ENCODE peak calls at places on chromosomes 5 and 9, in five cellular contexts. R is K562, H is WTC11, B is H1, C is GM12878. A is an unnamed sample.

GRCh38 chr5:157269165-157269671 is 3.3 kb downstream of the CYFIP2 start:
- DNase-seq in R (no peak), H (no peak), C (no peak), B (no peak), A (no peak)

GRCh38 chr9:33867747-33868429 is 50.9 kb downstream of the UBE2R2 start:
- DNase-seq in H (no peak), B (peak), C (no peak), R (no peak), A (no peak)

GRCh38 chr9:115548826-115549225 is 430.9 kb upstream of the TNC start:
- DNase-seq in H (no peak), B (no peak), C (no peak), R (no peak), A (no peak)

GRCh38 chr9:18474778-18475177 is 825 bp downstream of the ADAMTSL1 start:
- DNase-seq in H (no peak), R (no peak), C (no peak), B (no peak), A (no peak)

GRCh38 chr9:129081388-129081889 is 528 bp downstream of the DOLPP1 start:
- DNase-seq in C (peak), R (peak), B (no peak), H (no peak), A (no peak)

GRCh38 chr5:157612071-157612476 is 36.5 kb upstream of the ADAM19 start:
- DNase-seq in H (no peak), B (no peak), C (no peak), R (no peak), A (no peak)

GRCh38 chr5:73031839-73032238 is 76.0 kb downstream of the FCHO2 start:
- DNase-seq in R (no peak), H (no peak), C (no peak), B (no peak), A (no peak)

GRCh38 chr9:119793272-119793671 is 424.0 kb upstream of the BRINP1 start:
- DNase-seq in C (no peak), B (no peak), R (no peak), H (no peak), A (no peak)

GRCh38 chr9:130327781-130328348 is 62.3 kb downstream of the HMCN2 start:
- DNase-seq in H (no peak), R (no peak), B (no peak), C (no peak), A (no peak)

GRCh38 chr5:79357401-79357800 is 121.5 kb downstream of the JMY start:
- DNase-seq in R (no peak), C (no peak), B (no peak), H (no peak), A (no peak)

GRCh38 chr5:152514827-152515397 is 109.8 kb upstream of the NMUR2 start:
- DNase-seq in R (peak), H (no peak), C (no peak), B (no peak), A (peak)

GRCh38 chr5:32107291-32107690 is 66.8 kb downstream of the GOLPH3 start:
- DNase-seq in R (no peak), H (no peak), C (no peak), B (no peak), A (no peak)

GRCh38 chr5:43363445-43364152 is 48.6 kb downstream of the CCL28 start:
- DNase-seq in C (no peak), B (no peak), H (no peak), R (no peak), A (no peak)

GRCh38 chr5:137462816-137463520 is 36.2 kb downstream of the SPOCK1 start:
- DNase-seq in C (no peak), H (no peak), B (no peak), R (no peak), A (no peak)

GRCh38 chr5:113378960-113379541 is 55.7 kb downstream of the TSSK1B start:
- DNase-seq in C (peak), R (peak), H (peak), B (peak), A (peak)

DNA sequence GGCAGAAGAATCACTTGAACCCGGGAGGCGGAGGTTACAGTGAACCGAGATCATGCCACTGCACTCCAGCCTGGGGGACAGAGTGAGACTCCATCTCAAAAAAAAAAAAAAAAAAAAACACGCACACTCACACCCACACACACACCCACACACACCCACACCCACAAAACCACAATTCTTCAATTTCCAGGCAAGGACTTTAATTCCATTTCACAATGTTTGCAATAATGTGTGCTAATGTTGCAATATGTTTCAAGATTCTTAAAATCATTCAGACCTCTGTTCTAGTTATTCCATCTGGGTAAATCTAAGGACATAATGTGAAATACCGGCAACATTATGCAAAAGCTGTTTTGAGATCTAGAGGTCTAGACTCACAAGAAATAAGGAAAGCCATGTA is 28.3 kb downstream of the CCDC69 start:
- DNase-seq in R (no peak), C (no peak), H (no peak), B (no peak), A (no peak)
- TF ChIP-seq ATF2 in R (no peak), C (no peak), H (no peak), B (no peak), A (no peak)

DNA sequence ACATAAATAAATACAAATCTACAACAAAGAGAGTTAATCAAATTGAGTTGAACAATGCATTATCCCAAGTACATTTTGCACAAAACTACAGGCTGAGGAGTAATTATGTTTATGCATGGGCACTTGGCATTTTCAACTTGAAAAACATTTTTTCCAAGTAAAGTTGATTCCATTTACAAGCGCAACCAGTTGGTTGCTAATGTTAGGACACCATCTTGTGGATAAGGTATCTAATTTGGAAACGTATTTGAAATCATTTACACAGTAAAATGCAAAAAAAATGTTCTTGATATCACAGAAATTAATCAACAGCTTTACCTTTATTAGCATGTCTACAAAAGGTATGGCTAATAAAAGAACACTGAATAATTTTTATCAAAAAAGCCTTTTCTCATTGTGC is 18.8 kb downstream of the FTMT start:
- DNase-seq in H (no peak), R (no peak), C (no peak), B (no peak), A (no peak)
- TF ChIP-seq ATF2 in H (no peak), R (no peak), C (no peak), B (no peak), A (no peak)

GRCh38 chr5:7608772-7609171 is 212.8 kb downstream of the ADCY2 start:
- DNase-seq in B (no peak), C (no peak), H (no peak), R (no peak), A (no peak)
- TF ChIP-seq ATF2 in B (no peak), C (no peak), H (no peak), R (no peak), A (no peak)

DNA sequence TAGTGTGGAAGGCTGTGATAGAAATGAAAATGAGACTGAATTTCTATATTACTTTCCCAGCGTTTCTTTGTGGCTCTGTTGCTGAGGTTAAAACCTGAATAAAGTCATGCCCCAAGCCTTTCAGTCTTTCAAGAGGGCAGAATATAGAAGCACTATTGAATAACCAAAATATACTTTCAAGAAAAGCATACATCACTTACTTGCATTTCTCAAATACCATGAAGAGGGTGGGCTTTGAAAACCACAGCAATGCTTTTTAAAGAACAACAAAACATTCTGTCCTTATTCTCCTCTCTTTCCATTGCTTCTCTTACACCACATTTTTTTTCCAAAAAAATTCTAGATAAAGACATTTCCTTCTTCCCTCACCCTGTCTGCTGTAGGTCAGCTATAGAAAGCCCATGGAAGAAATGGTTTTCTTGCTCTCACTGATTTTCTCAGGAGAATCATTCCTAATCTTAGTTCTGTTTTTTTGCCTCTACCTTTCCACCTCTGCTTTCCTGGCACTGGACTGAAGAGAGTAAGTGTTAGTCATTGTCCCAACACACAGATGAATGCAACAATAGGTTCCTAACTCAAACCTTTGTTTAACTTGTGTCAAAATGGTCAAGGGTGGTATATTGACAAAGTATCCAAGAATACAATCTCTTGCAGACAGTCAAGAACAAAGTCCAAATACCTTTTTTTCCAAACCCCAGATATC is 51.6 kb downstream of the NUDT12 start:
- DNase-seq in C (no peak), H (no peak), R (no peak), B (no peak), A (peak)
- TF ChIP-seq ATF2 in C (no peak), H (no peak), R (no peak), B (no peak), A (no peak)

GRCh38 chr5:123371575-123372179 is 51.5 kb downstream of the CEP120 start:
- DNase-seq in C (no peak), H (peak), B (peak), R (peak), A (peak)
- TF ChIP-seq ATF2 in C (no peak), H (no peak), B (no peak), R (no peak), A (no peak)

A was measured in HepG2.